ENCODE peak calls at places on chromosomes 12 and 14, in five cellular contexts. R is nucleus accumbens, Y is astrocyte, X is heart right ventricle, U is NCI-H1417. Z is an unnamed sample.

GRCh38 chr12:88375301-88375959 is 204.8 kb downstream of the KITLG start:
- DNase-seq in Y (no peak), R (no peak), X (no peak), U (no peak), Z (no peak)

GRCh38 chr14:53043107-53043704 is 92.4 kb upstream of the FERMT2 start:
- DNase-seq in R (no peak), X (no peak), U (no peak), Y (peak), Z (no peak)

GRCh38 chr14:23877538-23878180 is 75.9 kb upstream of the DHRS4 start:
- DNase-seq in R (no peak), X (no peak), Y (no peak), U (no peak), Z (no peak)

GRCh38 chr12:52343550-52343949 is 22.4 kb upstream of the KRT83 start:
- DNase-seq in X (no peak), Y (no peak), R (no peak), U (no peak), Z (no peak)

GRCh38 chr12:117052386-117053049 is 46.7 kb downstream of the TESC start:
- DNase-seq in X (no peak), U (peak), Y (no peak), R (no peak), Z (no peak)

GRCh38 chr12:6752181-6752930 is 585 bp downstream of the MLF2 start:
- DNase-seq in Y (peak), R (no peak), X (peak), U (peak), Z (peak)

GRCh38 chr12:62686938-62687337 is 220.3 kb downstream of the MON2 start:
- DNase-seq in Y (peak), U (no peak), R (no peak), X (no peak), Z (no peak)

GRCh38 chr14:80946187-80946586 is 4.6 kb upstream of the CEP128 start:
- DNase-seq in X (no peak), Y (no peak), R (no peak), U (no peak), Z (no peak)

GRCh38 chr14:34615507-34615906 is 14.4 kb downstream of the SNX6 start:
- DNase-seq in R (no peak), U (no peak), X (no peak), Y (no peak), Z (no peak)

GRCh38 chr12:15688202-15688736 is 100.9 kb downstream of the EPS8 start:
- DNase-seq in X (peak), U (no peak), R (peak), Y (no peak), Z (peak)

GRCh38 chr14:101104485-101104884 is 201.0 kb upstream of the RTL1 start:
- DNase-seq in Y (no peak), R (no peak), X (no peak), U (no peak), Z (no peak)

GRCh38 chr14:105315211-105315721 is 718 bp downstream of the PACS2 start:
- DNase-seq in R (no peak), Y (no peak), U (peak), X (no peak), Z (no peak)

GRCh38 chr12:99746538-99746937 is 99.0 kb downstream of the GARIN6 start:
- DNase-seq in X (no peak), Y (no peak), R (no peak), U (no peak), Z (no peak)

GRCh38 chr14:77004711-77005460 is 23.6 kb downstream of the IRF2BPL start:
- DNase-seq in X (no peak), Y (no peak), U (no peak), R (no peak), Z (no peak)

GRCh38 chr12:89333564-89334252 is 18.6 kb downstream of the DUSP6 start:
- DNase-seq in Y (no peak), R (no peak), U (no peak), X (peak), Z (no peak)

GRCh38 chr14:51401272-51401671 is 161.2 kb downstream of the TMX1 start:
- DNase-seq in U (no peak), Y (peak), X (peak), R (no peak), Z (no peak)

GRCh38 chr12:114245555-114245954 is 160.4 kb downstream of the TBX5 start:
- DNase-seq in Y (no peak), X (no peak), U (no peak), R (no peak), Z (no peak)

GRCh38 chr12:44240186-44240585 is 404.3 kb downstream of the TMEM117 start:
- DNase-seq in U (no peak), X (no peak), R (no peak), Y (no peak), Z (no peak)

GRCh38 chr12:51818567-51819300 is 29.8 kb downstream of the FIGNL2 start:
- DNase-seq in X (no peak), U (no peak), R (no peak), Y (peak), Z (no peak)

GRCh38 chr14:75306917-75307699 is 28.5 kb downstream of the FOS start:
- DNase-seq in R (no peak), U (peak), X (no peak), Y (no peak), Z (no peak)

GRCh38 chr14:56886471-56887062 is 76.3 kb upstream of the OTX2 start:
- DNase-seq in X (no peak), R (no peak), U (no peak), Y (no peak), Z (no peak)

GRCh38 chr12:76206039-76206676 is 121.7 kb upstream of the NAP1L1 start:
- DNase-seq in Y (no peak), X (no peak), R (no peak), U (no peak), Z (no peak)

GRCh38 chr12:57610553-57611115 is 601 bp upstream of the ARHGEF25 start:
- DNase-seq in U (no peak), X (peak), R (no peak), Y (no peak), Z (no peak)

GRCh38 chr12:103930787-103931536 is 752 bp downstream of the HSP90B1 start:
- DNase-seq in R (peak), X (peak), U (no peak), Y (no peak), Z (peak)

GRCh38 chr12:70120970-70121369 is 122.3 kb upstream of the CNOT2 start:
- DNase-seq in R (no peak), Y (no peak), X (no peak), U (no peak), Z (no peak)

GRCh38 chr12:78584695-78585094 is 279.9 kb upstream of the SYT1 start:
- DNase-seq in R (no peak), U (no peak), Y (no peak), X (no peak), Z (no peak)

GRCh38 chr14:100586520-100587247 is 533 bp downstream of the BEGAIN start:
- DNase-seq in U (peak), X (no peak), R (no peak), Y (peak), Z (peak)

GRCh38 chr12:1797011-1797901 is 23.1 kb upstream of the LRTM2 start:
- DNase-seq in Y (no peak), R (no peak), U (no peak), X (peak), Z (no peak)

GRCh38 chr14:76782885-76783566 is 21.8 kb downstream of the VASH1 start:
- DNase-seq in Y (no peak), U (no peak), X (no peak), R (no peak), Z (no peak)

Z was measured in putamen.